ENCODE peak calls at places on chromosomes 1 and 21, in four cellular contexts. F is naive thymus-derived CD4-positive, alpha-beta T cell; O is H7; S is cardiac muscle cell. Y is an unnamed sample.

GRCh38 chr1:205449254-205449749 is 6.5 kb downstream of the BLACAT1 start:
- DNase-seq in O (no peak), S (no peak), F (no peak), Y (no peak)

GRCh38 chr21:37341254-37341960 is 25.2 kb upstream of the DYRK1A start:
- DNase-seq in O (peak), S (no peak), F (no peak), Y (no peak)

GRCh38 chr1:119288751-119289150 is 79.8 kb upstream of the HAO2 start:
- DNase-seq in F (no peak), S (no peak), O (no peak), Y (no peak)

GRCh38 chr1:68384872-68385390 is 64.8 kb downstream of the RPE65 start:
- DNase-seq in S (no peak), O (no peak), F (no peak), Y (no peak)

GRCh38 chr1:34695580-34695979 is 59.3 kb upstream of the GJB5 start:
- DNase-seq in O (no peak), F (no peak), S (no peak), Y (no peak)

GRCh38 chr1:86868477-86868876 is 45.4 kb downstream of the SELENOF start:
- DNase-seq in O (no peak), F (no peak), S (no peak), Y (no peak)

GRCh38 chr1:169711469-169712308 is at the start of gene SELL:
- DNase-seq in O (peak), F (peak), S (peak), Y (peak)

GRCh38 chr1:203480084-203480483 is 4.5 kb downstream of the PRELP start:
- DNase-seq in F (no peak), O (no peak), S (no peak), Y (no peak)

GRCh38 chr1:214558002-214558770 is 6.8 kb upstream of the PTPN14 start:
- DNase-seq in S (no peak), F (no peak), O (no peak), Y (no peak)

GRCh38 chr1:108896160-108897150 is 19.7 kb downstream of the GPSM2 start:
- DNase-seq in S (peak), F (no peak), O (no peak), Y (no peak)

GRCh38 chr1:108780937-108781574 is 34.6 kb downstream of the STXBP3 start:
- DNase-seq in O (no peak), S (no peak), F (no peak), Y (no peak)

GRCh38 chr1:12067900-12068821 is 5.1 kb downstream of the TNFRSF8 start:
- DNase-seq in S (peak), F (no peak), O (peak), Y (no peak)

GRCh38 chr1:30763654-30764248 is 6.2 kb upstream of the LAPTM5 start:
- DNase-seq in F (no peak), O (no peak), S (no peak), Y (no peak)

GRCh38 chr1:85278853-85279314 is 2.5 kb upstream of the BCL10 start:
- DNase-seq in F (no peak), O (no peak), S (no peak), Y (peak)

GRCh38 chr1:113140588-113141446 is 67.8 kb downstream of the LRIG2 start:
- DNase-seq in O (peak), F (peak), S (peak), Y (peak)

GRCh38 chr1:27686223-27686990 is 14.4 kb upstream of the IFI6 start:
- DNase-seq in S (no peak), F (no peak), O (peak), Y (peak)

GRCh38 chr1:29379438-29380073 is 143.2 kb downstream of the PTPRU start:
- DNase-seq in F (no peak), O (peak), S (no peak), Y (no peak)

GRCh38 chr1:243443557-243443956 is 187.7 kb downstream of the SDCCAG8 start:
- DNase-seq in S (no peak), O (no peak), F (no peak), Y (no peak)

GRCh38 chr1:62241357-62242131 is 46.9 kb downstream of the L1TD1 start:
- DNase-seq in F (no peak), O (no peak), S (no peak), Y (peak)

GRCh38 chr1:21325231-21325718 is 35.0 kb upstream of the ECE1 start:
- DNase-seq in O (peak), S (no peak), F (no peak), Y (no peak)

GRCh38 chr1:223175032-223175431 is 32.0 kb upstream of the TLR5 start:
- DNase-seq in S (peak), O (peak), F (no peak), Y (no peak)

GRCh38 chr1:119139857-119140176 is 636 bp downstream of the WARS2 start:
- DNase-seq in O (no peak), F (no peak), S (no peak), Y (no peak)

GRCh38 chr1:230381049-230381467 is 45.1 kb downstream of the PGBD5 start:
- DNase-seq in O (no peak), S (no peak), F (no peak), Y (peak)

GRCh38 chr21:32554832-32555436 is 30.4 kb downstream of the TCP10L start:
- DNase-seq in S (no peak), O (no peak), F (no peak), Y (no peak)

GRCh38 chr1:30920827-30921226 is 12.3 kb upstream of the SDC3 start:
- DNase-seq in O (no peak), F (no peak), S (no peak), Y (no peak)

GRCh38 chr1:2799811-2800663 is 1.5 kb downstream of the TTC34 start:
- DNase-seq in O (no peak), F (no peak), S (no peak), Y (no peak)

GRCh38 chr1:109630081-109630880 is 10.6 kb downstream of the AMPD2 start:
- DNase-seq in O (peak), S (peak), F (peak), Y (no peak)

GRCh38 chr1:186605762-186606350 is 74.4 kb downstream of the PTGS2 start:
- DNase-seq in O (peak), S (peak), F (no peak), Y (no peak)

GRCh38 chr1:226734611-226735153 is 4.4 kb downstream of the ITPKB start:
- DNase-seq in F (peak), S (no peak), O (no peak), Y (no peak)
- H3K4me3 ChIP-seq in F (peak), S (no peak), O (no peak), Y (peak)

GRCh38 chr1:165353731-165354671 is 2.5 kb downstream of the LMX1A start:
- DNase-seq in O (peak), F (no peak), S (peak), Y (no peak)
- H3K4me3 ChIP-seq in O (peak), F (no peak), S (peak), Y (no peak)

DNA sequence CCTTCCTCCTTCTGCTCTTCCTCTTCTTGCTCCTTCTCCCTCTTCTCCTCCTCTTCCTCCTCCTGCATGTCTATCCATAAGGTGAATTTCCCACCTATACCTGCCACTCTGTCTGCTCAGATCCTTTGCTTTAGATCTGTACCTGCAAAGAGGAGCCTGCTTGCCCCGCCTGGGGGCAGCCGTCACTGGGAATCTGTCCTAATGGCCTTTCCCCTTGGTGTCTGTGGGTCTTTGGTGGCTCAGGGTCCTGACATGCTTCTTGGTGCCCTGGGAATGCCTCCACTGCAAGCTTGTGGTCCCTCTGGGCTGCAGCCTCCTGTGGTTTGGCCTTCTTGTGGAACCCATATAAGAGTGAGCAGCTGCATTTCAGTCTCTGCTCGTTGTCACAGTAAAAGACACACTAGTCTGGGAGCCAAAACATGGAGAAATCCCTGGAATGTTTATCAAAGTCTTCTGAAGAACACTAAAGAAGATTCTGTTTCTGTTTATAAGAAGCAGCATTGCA is 79.5 kb upstream of the CSF3R start:
- DNase-seq in F (no peak), S (no peak), O (no peak), Y (no peak)
- H3K4me3 ChIP-seq in F (no peak), S (no peak), O (no peak), Y (no peak)

GRCh38 chr1:997728-998050 is 2.2 kb downstream of the HES4 start:
- DNase-seq in F (no peak), O (peak), S (no peak), Y (no peak)
- H3K4me3 ChIP-seq in F (no peak), O (no peak), S (no peak), Y (peak)

DNA sequence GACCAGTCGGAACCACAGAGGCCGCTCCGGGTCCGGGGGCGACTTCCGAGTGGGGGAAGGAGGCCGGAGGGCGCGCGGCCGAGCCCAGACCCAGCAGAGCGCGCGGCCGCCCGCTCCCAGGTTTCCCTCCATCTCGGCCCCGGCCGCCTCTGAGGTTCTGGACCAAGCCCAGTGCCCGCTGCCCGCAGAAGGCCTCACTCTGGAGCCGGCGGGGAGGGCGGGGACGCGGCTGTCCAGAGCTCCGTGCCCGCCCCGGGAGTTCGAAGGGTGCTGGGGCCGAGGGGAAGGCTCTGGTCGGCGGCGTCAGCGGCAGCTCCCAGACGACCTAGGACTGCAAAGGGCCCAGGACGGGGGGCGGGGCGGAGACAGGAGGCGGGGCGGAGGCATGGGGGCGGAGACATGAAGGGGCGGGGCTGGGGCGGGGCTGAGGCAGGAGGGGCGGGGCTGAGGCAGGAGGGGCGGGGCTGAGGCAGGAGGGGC is 48.0 kb upstream of the SLC19A1 start:
- DNase-seq in O (peak), F (no peak), S (peak), Y (peak)
- H3K4me3 ChIP-seq in O (peak), F (peak), S (peak), Y (peak)

DNA sequence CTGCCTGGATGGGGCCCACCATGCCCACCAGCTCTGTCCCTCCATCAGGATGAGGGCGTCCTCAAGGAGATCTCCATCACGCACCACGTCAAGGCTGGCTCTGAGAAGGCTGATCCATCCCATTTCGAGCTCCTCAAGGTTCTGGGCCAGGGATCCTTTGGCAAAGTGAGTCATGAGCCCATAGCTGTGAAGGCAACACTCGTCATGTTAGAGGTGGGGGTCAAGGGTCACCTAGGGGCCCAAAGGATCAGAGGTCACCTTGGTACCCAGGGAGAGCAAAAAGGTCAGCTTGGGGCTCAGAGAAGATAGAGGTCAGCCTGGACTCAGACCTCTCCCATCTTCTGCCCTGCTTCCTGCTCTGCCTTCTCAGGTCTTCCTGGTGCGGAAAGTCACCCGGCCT is 17.3 kb downstream of the RPS6KA1 start:
- DNase-seq in F (no peak), S (no peak), O (no peak), Y (no peak)
- H3K4me3 ChIP-seq in F (peak), S (no peak), O (no peak), Y (peak)

DNA sequence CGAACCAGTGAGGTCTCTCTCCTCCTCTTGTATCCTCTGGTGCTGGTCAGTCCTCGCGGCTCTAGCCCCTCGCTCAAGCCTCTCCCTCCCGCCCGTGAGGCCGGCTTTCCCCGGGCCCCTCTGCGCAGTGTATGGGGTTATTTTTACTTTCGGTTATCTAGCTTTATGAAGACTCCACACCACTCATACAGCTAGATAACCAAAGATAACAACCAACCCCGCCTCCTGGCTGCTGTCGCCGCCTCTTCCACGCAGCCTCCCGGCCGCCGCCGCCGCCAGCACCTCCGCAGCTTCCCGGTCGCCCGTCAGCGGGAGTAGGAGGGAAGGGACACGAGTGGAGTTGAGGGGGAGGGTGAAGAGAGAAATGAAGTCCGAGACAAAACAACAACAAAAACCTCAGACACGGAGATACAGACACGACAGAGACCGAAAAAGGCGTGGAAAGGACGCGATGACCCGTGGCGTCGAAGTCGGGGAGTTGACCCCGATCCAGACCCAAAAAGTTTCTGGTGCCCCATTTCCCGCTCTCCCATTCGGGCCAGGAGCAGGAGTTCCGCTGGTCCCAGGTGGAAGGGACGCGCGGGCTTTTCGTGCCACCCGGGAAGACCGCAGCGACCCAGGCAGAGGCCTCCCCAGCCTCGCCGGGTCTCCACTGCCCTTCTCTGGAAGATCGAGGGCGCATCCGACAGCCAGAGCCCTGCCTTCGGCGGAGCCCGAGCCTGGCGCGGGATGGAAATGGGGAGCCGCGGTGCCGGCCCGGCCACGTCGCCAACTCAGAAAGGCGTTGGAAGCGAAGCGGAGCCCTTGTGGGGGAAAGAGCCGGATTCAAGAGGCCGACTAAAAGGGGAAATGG is 51.4 kb downstream of the RHBG start:
- DNase-seq in F (peak), S (no peak), O (peak), Y (no peak)
- H3K4me3 ChIP-seq in F (peak), S (peak), O (peak), Y (peak)

GRCh38 chr1:162007485-162007884 is 16.2 kb downstream of the OLFML2B start:
- DNase-seq in O (no peak), F (no peak), S (no peak), Y (no peak)

GRCh38 chr1:162003061-162003824 is 20.4 kb downstream of the OLFML2B start:
- DNase-seq in S (no peak), O (no peak), F (no peak), Y (no peak)

GRCh38 chr1:162004441-162004950 is 19.2 kb downstream of the OLFML2B start:
- DNase-seq in S (no peak), F (no peak), O (no peak), Y (no peak)

GRCh38 chr1:162006081-162006480 is 17.6 kb downstream of the OLFML2B start:
- DNase-seq in F (no peak), S (no peak), O (no peak), Y (no peak)

DNA sequence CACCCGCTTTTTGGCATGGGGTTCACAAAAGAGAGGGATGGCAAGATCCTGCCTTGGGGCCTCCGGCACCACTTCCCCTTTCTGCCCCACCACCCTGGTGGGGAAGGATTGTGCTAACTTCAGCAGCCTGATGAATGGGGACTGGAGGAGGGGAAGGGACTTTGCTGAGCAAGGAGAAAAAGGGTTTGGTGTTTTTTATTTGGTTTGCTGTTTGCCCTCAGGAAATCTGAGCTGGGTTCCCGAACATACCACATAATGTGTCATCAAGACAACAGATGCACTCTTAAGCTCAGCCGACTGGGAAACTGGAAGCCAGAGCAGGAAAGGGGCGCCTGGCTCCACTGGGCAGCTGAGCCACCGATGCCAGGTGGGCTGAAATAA is 19.9 kb downstream of the OLFML2B start:
- DNase-seq in S (no peak), F (no peak), O (no peak), Y (no peak)
- H3K4me3 ChIP-seq in S (no peak), F (no peak), O (no peak), Y (no peak)

GRCh38 chr1:6207921-6208320 is 2.0 kb downstream of the RNF207 start:
- DNase-seq in O (peak), F (no peak), S (no peak), Y (no peak)

GRCh38 chr1:6207075-6207885 is 1.4 kb downstream of the RNF207 start:
- DNase-seq in O (peak), S (peak), F (no peak), Y (no peak)

GRCh38 chr1:6208723-6209660 is 3.1 kb downstream of the RNF207 start:
- DNase-seq in S (peak), F (no peak), O (peak), Y (peak)

GRCh38 chr1:6209661-6210605 is 4.0 kb downstream of the RNF207 start:
- DNase-seq in F (no peak), S (no peak), O (peak), Y (no peak)

GRCh38 chr1:6205849-6206845 is at the start of gene RNF207:
- DNase-seq in F (no peak), S (peak), O (peak), Y (peak)
- H3K4me3 ChIP-seq in F (peak), S (peak), O (peak), Y (peak)

GRCh38 chr1:22452401-22452963 is 831 bp downstream of the ZBTB40 start:
- DNase-seq in O (no peak), F (no peak), S (peak), Y (no peak)

GRCh38 chr1:22450421-22451021 is 1.1 kb upstream of the ZBTB40 start:
- DNase-seq in O (no peak), S (no peak), F (no peak), Y (no peak)

GRCh38 chr1:22454476-22455056 is 2.9 kb downstream of the ZBTB40 start:
- DNase-seq in S (no peak), F (no peak), O (no peak), Y (peak)

GRCh38 chr1:22451702-22452400 is at the start of gene ZBTB40:
- DNase-seq in F (peak), O (peak), S (peak), Y (peak)

DNA sequence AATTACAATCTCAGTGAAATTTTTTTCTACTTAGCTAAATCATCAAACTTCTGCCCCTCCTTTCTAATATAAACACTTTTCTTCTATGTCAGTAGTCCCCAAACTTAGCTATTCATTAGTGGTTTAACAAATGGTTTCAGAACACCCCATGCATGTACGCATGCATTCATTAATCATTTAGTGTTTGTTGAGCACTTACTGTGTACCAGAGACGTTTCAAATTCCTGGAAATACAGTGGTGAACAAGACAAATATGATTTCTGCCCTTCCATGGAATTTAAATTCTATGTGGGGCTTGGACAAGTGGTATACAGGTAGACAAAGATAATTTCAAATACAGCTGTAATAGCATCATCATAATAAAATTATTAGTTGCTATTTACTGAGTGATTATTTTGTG is 1.5 kb downstream of the ZBTB40 start:
- DNase-seq in O (no peak), S (no peak), F (no peak), Y (no peak)
- H3K4me3 ChIP-seq in O (no peak), S (no peak), F (no peak), Y (peak)

Y was measured in stomach.